ENCODE peak calls at places on chromosome 3, in six cellular contexts. Z, Y, G, Q, W and S are unnamed samples.

GRCh38 chr3:183339461-183340086 is 86.5 kb downstream of the B3GNT5 start:
- ATAC-seq in Z (no peak), Y (no peak), G (no peak), Q (no peak), W (no peak), S (no peak)

GRCh38 chr3:63853106-63853505 is 10.5 kb downstream of the THOC7 start:
- ATAC-seq in Z (no peak), Y (no peak), G (no peak), Q (no peak), W (no peak), S (no peak)

GRCh38 chr3:47850062-47850802 is 47.3 kb downstream of the DHX30 start:
- ATAC-seq in Z (peak; percentile 6), Y (no peak), G (peak; percentile 46), Q (peak; percentile 38), W (peak; percentile 3), S (peak; percentile 46)

GRCh38 chr3:113696658-113697191 is 283 bp upstream of the USF3 start:
- ATAC-seq in Z (peak; percentile 98), Y (peak; percentile 93), G (peak; percentile 95), Q (peak; percentile 89), W (peak; percentile 98), S (peak; percentile 95)

GRCh38 chr3:46068526-46068925 is 41.2 kb upstream of the XCR1 start:
- ATAC-seq in Z (no peak), Y (no peak), G (no peak), Q (no peak), W (no peak), S (no peak)

GRCh38 chr3:12952322-12953200 is 111.2 kb upstream of the RPL32 start:
- ATAC-seq in Z (no peak), Y (no peak), G (no peak), Q (no peak), W (no peak), S (no peak)

GRCh38 chr3:51721062-51721745 is 14.3 kb downstream of the GRM2 start:
- ATAC-seq in Z (no peak), Y (no peak), G (no peak), Q (no peak), W (no peak), S (no peak)

GRCh38 chr3:62592408-62592807 is 219.1 kb upstream of the FEZF2 start:
- ATAC-seq in Z (no peak), Y (no peak), G (no peak), Q (no peak), W (no peak), S (no peak)

GRCh38 chr3:178665747-178666146 is 129.5 kb downstream of the KCNMB2 start:
- ATAC-seq in Z (peak; percentile 89), Y (no peak), G (no peak), Q (no peak), W (peak; percentile 84), S (no peak)

GRCh38 chr3:45807645-45808540 is 11.6 kb upstream of the SLC6A20 start:
- ATAC-seq in Z (peak; percentile 5), Y (no peak), G (no peak), Q (no peak), W (no peak), S (no peak)

GRCh38 chr3:180252683-180253082 is 215.9 kb upstream of the PEX5L start:
- ATAC-seq in Z (no peak), Y (no peak), G (no peak), Q (no peak), W (no peak), S (no peak)

GRCh38 chr3:58178528-58179234 is 32.1 kb downstream of the DNASE1L3 start:
- ATAC-seq in Z (no peak), Y (no peak), G (no peak), Q (peak; percentile 66), W (no peak), S (no peak)

GRCh38 chr3:141618511-141618910 is 119.6 kb upstream of the RNF7 start:
- ATAC-seq in Z (no peak), Y (no peak), G (no peak), Q (no peak), W (no peak), S (no peak)

GRCh38 chr3:117473981-117474563 is 764.5 kb downstream of the TUSC7 start:
- ATAC-seq in Z (no peak), Y (no peak), G (no peak), Q (no peak), W (no peak), S (no peak)

GRCh38 chr3:189236352-189236751 is 64.6 kb downstream of the TPRG1 start:
- ATAC-seq in Z (no peak), Y (no peak), G (no peak), Q (peak; percentile 87), W (no peak), S (peak; percentile 93)

GRCh38 chr3:75692061-75692460 is 27.9 kb downstream of the FRG2C start:
- ATAC-seq in Z (no peak), Y (no peak), G (no peak), Q (no peak), W (no peak), S (no peak)

GRCh38 chr3:146546366-146546965 is 2.1 kb upstream of the PLSCR1 start:
- ATAC-seq in Z (no peak), Y (no peak), G (peak; percentile 31), Q (no peak), W (no peak), S (no peak)

GRCh38 chr3:46950177-46950576 is 26.4 kb downstream of the CCDC12 start:
- ATAC-seq in Z (no peak), Y (no peak), G (no peak), Q (no peak), W (no peak), S (no peak)

GRCh38 chr3:4613366-4613765 is 120.2 kb downstream of the ITPR1 start:
- ATAC-seq in Z (no peak), Y (no peak), G (no peak), Q (no peak), W (no peak), S (no peak)